ENCODE peak calls at places on chromosomes 13 and 19, in six cellular contexts. S is K562, B is H1, K is HCT116, Y is GM12878, Z is SK-N-SH. L is an unnamed sample.

GRCh38 chr19:48310227-48310626 is 15.1 kb upstream of the EMP3 start:
- DNase-seq in S (no peak), B (no peak), K (no peak), Y (no peak), Z (no peak), L (no peak)

GRCh38 chr19:32339988-32340874 is 5.2 kb upstream of the ZNF507 start:
- DNase-seq in S (peak; percentile 60), B (peak; percentile 70), K (no peak), Y (no peak), Z (peak; percentile 74), L (peak; percentile 64)

GRCh38 chr13:40993119-40993518 is 26.0 kb downstream of the ELF1 start:
- DNase-seq in S (no peak), B (no peak), K (no peak), Y (no peak), Z (no peak), L (no peak)

GRCh38 chr13:43368003-43368402 is 344.6 kb downstream of the DNAJC15 start:
- DNase-seq in S (no peak), B (no peak), K (no peak), Y (no peak), Z (no peak), L (no peak)

GRCh38 chr19:13115936-13116281 is 631 bp downstream of the TRMT1 start:
- DNase-seq in S (no peak), B (no peak), K (no peak), Y (no peak), Z (no peak), L (no peak)

GRCh38 chr19:50508850-50509190 is 2.2 kb downstream of the JOSD2 start:
- DNase-seq in S (no peak), B (no peak), K (no peak), Y (no peak), Z (no peak), L (no peak)

GRCh38 chr13:99989376-99990044 is 7.9 kb downstream of the ZIC2 start:
- DNase-seq in S (no peak), B (peak; percentile 76), K (no peak), Y (no peak), Z (peak; percentile 39), L (no peak)

GRCh38 chr13:19681517-19681916 is 48.1 kb downstream of the MPHOSPH8 start:
- DNase-seq in S (no peak), B (no peak), K (no peak), Y (no peak), Z (no peak), L (no peak)

GRCh38 chr13:111139874-111140561 is 24.9 kb downstream of the ARHGEF7 start:
- DNase-seq in S (no peak), B (no peak), K (no peak), Y (no peak), Z (no peak), L (no peak)

GRCh38 chr13:27171244-27171829 is at the start of gene USP12:
- DNase-seq in S (peak; percentile 48), B (peak; percentile 76), K (no peak), Y (no peak), Z (peak; percentile 86), L (no peak)

GRCh38 chr19:3198901-3199700 is 13.4 kb downstream of the NCLN start:
- DNase-seq in S (no peak), B (no peak), K (no peak), Y (no peak), Z (no peak), L (no peak)

GRCh38 chr13:95267662-95268369 is 33.4 kb downstream of the ABCC4 start:
- DNase-seq in S (peak; percentile 44), B (no peak), K (no peak), Y (no peak), Z (no peak), L (no peak)

GRCh38 chr19:16368385-16369305 is 44.0 kb downstream of the KLF2 start:
- DNase-seq in S (no peak), B (no peak), K (no peak), Y (no peak), Z (no peak), L (no peak)

GRCh38 chr13:85266331-85266730 is 532.9 kb downstream of the SLITRK6 start:
- DNase-seq in S (no peak), B (no peak), K (no peak), Y (no peak), Z (no peak), L (no peak)

GRCh38 chr19:6947745-6948144 is 60.4 kb downstream of the ADGRE1 start:
- DNase-seq in S (no peak), B (no peak), K (peak; percentile 23), Y (peak; percentile 79), Z (no peak), L (no peak)

GRCh38 chr13:38530492-38530891 is 156.4 kb upstream of the FREM2 start:
- DNase-seq in S (peak; percentile 4), B (no peak), K (no peak), Y (no peak), Z (peak; percentile 6), L (peak; percentile 29)

GRCh38 chr19:52138614-52139290 is 986 bp downstream of the ZNF616 start:
- DNase-seq in S (peak; percentile 49), B (peak; percentile 75), K (no peak), Y (no peak), Z (peak; percentile 61), L (no peak)

GRCh38 chr19:41175825-41176734 is 16.9 kb upstream of the CYP2S1 start:
- DNase-seq in S (no peak), B (peak; percentile 78), K (peak; percentile 92), Y (no peak), Z (no peak), L (no peak)

GRCh38 chr13:48892311-48892710 is 83.4 kb upstream of the FNDC3A start:
- DNase-seq in S (no peak), B (no peak), K (peak; percentile 59), Y (no peak), Z (no peak), L (no peak)

GRCh38 chr19:37303591-37304171 is 67.2 kb upstream of the ZNF527 start:
- DNase-seq in S (no peak), B (no peak), K (no peak), Y (no peak), Z (peak; percentile 26), L (peak; percentile 41)

GRCh38 chr19:45311640-45312039 is 11.0 kb downstream of the CKM start:
- DNase-seq in S (no peak), B (no peak), K (no peak), Y (no peak), Z (no peak), L (no peak)

GRCh38 chr13:113124211-113125025 is 1.8 kb downstream of the F10 start:
- DNase-seq in S (no peak), B (no peak), K (no peak), Y (no peak), Z (no peak), L (no peak)

GRCh38 chr13:50187352-50188029 is 172.2 kb downstream of the KCNRG start:
- DNase-seq in S (no peak), B (no peak), K (no peak), Y (no peak), Z (no peak), L (no peak)

GRCh38 chr13:31807090-31807541 is 67.8 kb downstream of the RXFP2 start:
- DNase-seq in S (no peak), B (no peak), K (no peak), Y (no peak), Z (no peak), L (no peak)

GRCh38 chr19:34222386-34222785 is 32.0 kb upstream of the GARRE1 start:
- DNase-seq in S (no peak), B (no peak), K (no peak), Y (no peak), Z (no peak), L (no peak)

GRCh38 chr13:32986552-32986951 is 29.7 kb upstream of the KL start:
- DNase-seq in S (no peak), B (no peak), K (no peak), Y (no peak), Z (no peak), L (no peak)

GRCh38 chr13:32983058-32983457 is 33.2 kb upstream of the KL start:
- DNase-seq in S (no peak), B (no peak), K (no peak), Y (no peak), Z (no peak), L (no peak)

GRCh38 chr13:32987462-32987861 is 28.8 kb upstream of the KL start:
- DNase-seq in S (no peak), B (no peak), K (no peak), Y (no peak), Z (no peak), L (no peak)

GRCh38 chr13:32988588-32989256 is 27.5 kb upstream of the KL start:
- DNase-seq in S (no peak), B (no peak), K (no peak), Y (no peak), Z (no peak), L (no peak)

GRCh38 chr13:32984857-32985626 is 31.2 kb upstream of the KL start:
- DNase-seq in S (no peak), B (no peak), K (no peak), Y (no peak), Z (no peak), L (peak; percentile 13)
- TF ChIP-seq JUND in S (no peak), B (no peak), K (no peak), Y (no peak), Z (no peak), L (no peak)

DNA sequence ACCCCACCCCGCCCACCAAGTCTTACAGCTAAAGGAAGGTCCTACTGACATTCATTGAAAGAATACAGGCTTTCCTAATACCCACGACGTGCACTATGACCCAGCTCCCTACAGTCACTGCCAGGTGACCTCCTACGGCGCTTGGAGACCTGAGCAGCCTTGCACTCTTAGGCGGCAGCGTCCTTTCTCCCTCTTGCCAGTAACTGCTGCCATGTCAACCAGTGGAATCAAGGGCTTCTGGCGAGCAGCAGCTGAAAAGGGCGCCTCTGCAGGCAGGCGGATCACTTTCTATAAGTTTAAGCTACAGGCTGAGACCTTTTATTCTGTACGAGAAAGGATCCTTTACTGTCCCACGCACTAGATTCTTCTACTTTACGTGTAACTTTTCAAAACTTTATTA is 2.0 kb downstream of the KCTD12 start:
- DNase-seq in S (no peak), B (no peak), K (no peak), Y (no peak), Z (no peak), L (no peak)
- TF ChIP-seq JUND in S (no peak), B (no peak), K (no peak), Y (no peak), Z (no peak), L (no peak)

DNA sequence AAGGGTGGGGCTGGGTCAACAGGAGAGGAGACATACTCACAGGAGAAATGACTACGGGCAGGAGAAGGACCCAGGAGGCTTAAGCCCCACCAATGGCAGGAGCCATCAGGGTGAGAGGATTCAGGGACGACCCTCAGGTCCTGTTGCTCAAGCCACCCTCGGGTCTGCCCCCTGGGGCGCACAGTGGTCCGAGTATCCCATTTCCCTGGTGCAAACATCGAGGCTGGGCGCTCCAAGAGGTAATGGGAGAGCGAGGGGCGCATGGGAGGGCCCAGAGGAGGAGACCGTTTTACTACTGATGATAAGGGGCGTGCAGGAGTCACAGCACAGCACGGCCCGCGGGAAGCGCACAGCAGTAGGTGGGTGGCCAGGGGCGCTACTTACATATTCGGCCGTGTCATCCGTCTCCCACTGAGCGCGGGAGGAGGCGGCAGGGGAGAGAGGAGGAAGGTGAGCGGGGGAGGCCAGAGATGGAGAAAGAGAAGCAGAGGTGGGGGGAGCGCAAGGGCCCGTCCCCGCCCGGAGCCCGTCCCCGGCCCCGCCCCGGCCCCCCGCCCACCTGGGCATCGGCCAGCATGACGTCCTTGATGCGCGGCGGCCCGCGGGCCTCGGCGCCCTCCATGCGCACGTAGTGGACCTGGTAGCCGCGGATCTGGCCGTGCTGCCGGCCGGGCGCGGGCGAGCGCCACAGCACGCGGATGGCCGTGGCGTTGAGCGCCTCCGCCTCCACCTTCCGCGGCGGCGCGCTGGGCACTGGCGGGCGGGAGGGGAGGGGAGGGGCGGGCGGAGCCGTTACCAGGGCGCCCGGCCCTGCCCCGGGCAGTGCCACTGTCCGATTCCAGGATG is 111.5 kb downstream of the PTPRS start:
- DNase-seq in S (no peak), B (no peak), K (no peak), Y (no peak), Z (no peak), L (no peak)
- TF ChIP-seq JUND in S (no peak), B (no peak), K (no peak), Y (no peak), Z (no peak), L (no peak)

GRCh38 chr19:46970815-46971214 is 48.8 kb upstream of the NPAS1 start:
- DNase-seq in S (no peak), B (no peak), K (peak; percentile 48), Y (no peak), Z (no peak), L (no peak)
- TF ChIP-seq JUND in S (no peak), B (no peak), K (no peak), Y (no peak), Z (no peak), L (no peak)